ENCODE peak calls at places on chromosome 10, in four cellular contexts. One of them, this sample, is unnamed.

GRCh38 chr10:133104972-133105495 is 17.3 kb downstream of the ADGRA1 start:
- DNase-seq in sigmoid colon: no peak
- DNase-seq in breast epithelium: no peak
- DNase-seq in endothelial cell of umbilical vein: no peak
- DNase-seq in this sample: no peak

GRCh38 chr10:19629559-19629958 is 186.7 kb upstream of the PLXDC2 start:
- DNase-seq in sigmoid colon: peak; percentile 86
- DNase-seq in breast epithelium: peak; percentile 29
- DNase-seq in endothelial cell of umbilical vein: no peak
- DNase-seq in this sample: peak; percentile 27

GRCh38 chr10:6037422-6037821 is 24.7 kb downstream of the IL2RA start:
- DNase-seq in sigmoid colon: peak; percentile 10
- DNase-seq in breast epithelium: no peak
- DNase-seq in endothelial cell of umbilical vein: no peak
- DNase-seq in this sample: no peak

GRCh38 chr10:77640167-77640566 is 2.6 kb upstream of the KCNMA1 start:
- DNase-seq in sigmoid colon: no peak
- DNase-seq in breast epithelium: no peak
- DNase-seq in endothelial cell of umbilical vein: no peak
- DNase-seq in this sample: no peak

GRCh38 chr10:28217848-28218247 is 85.0 kb downstream of the MPP7 start:
- DNase-seq in sigmoid colon: no peak
- DNase-seq in breast epithelium: no peak
- DNase-seq in endothelial cell of umbilical vein: no peak
- DNase-seq in this sample: no peak

GRCh38 chr10:7185367-7185690 is 225.5 kb downstream of the SFMBT2 start:
- DNase-seq in sigmoid colon: no peak
- DNase-seq in breast epithelium: no peak
- DNase-seq in endothelial cell of umbilical vein: no peak
- DNase-seq in this sample: no peak

GRCh38 chr10:114499630-114500190 is 95.4 kb upstream of the AFAP1L2 start:
- DNase-seq in sigmoid colon: no peak
- DNase-seq in breast epithelium: no peak
- DNase-seq in endothelial cell of umbilical vein: no peak
- DNase-seq in this sample: peak; percentile 74

GRCh38 chr10:94546058-94546595 is 539 bp downstream of the HELLS start:
- DNase-seq in sigmoid colon: no peak
- DNase-seq in breast epithelium: no peak
- DNase-seq in endothelial cell of umbilical vein: peak; percentile 65
- DNase-seq in this sample: no peak

GRCh38 chr10:133567609-133568286 is 2.4 kb upstream of the SYCE1 start:
- DNase-seq in sigmoid colon: no peak
- DNase-seq in breast epithelium: no peak
- DNase-seq in endothelial cell of umbilical vein: no peak
- DNase-seq in this sample: no peak

GRCh38 chr10:13271552-13272163 is 28.2 kb downstream of the PHYH start:
- DNase-seq in sigmoid colon: no peak
- DNase-seq in breast epithelium: no peak
- DNase-seq in endothelial cell of umbilical vein: peak; percentile 14
- DNase-seq in this sample: peak; percentile 50

GRCh38 chr10:71040326-71040725 is 152.0 kb upstream of the PCBD1 start:
- DNase-seq in sigmoid colon: no peak
- DNase-seq in breast epithelium: no peak
- DNase-seq in endothelial cell of umbilical vein: no peak
- DNase-seq in this sample: no peak

GRCh38 chr10:47021850-47022249 is 110.6 kb downstream of the PTPN20 start:
- DNase-seq in sigmoid colon: no peak
- DNase-seq in breast epithelium: no peak
- DNase-seq in endothelial cell of umbilical vein: no peak
- DNase-seq in this sample: no peak

GRCh38 chr10:16952010-16952550 is 134.9 kb upstream of the RSU1 start:
- DNase-seq in sigmoid colon: no peak
- DNase-seq in breast epithelium: no peak
- DNase-seq in endothelial cell of umbilical vein: peak; percentile 89
- DNase-seq in this sample: no peak

GRCh38 chr10:17423641-17424186 is 30.7 kb downstream of the ST8SIA6 start:
- DNase-seq in sigmoid colon: no peak
- DNase-seq in breast epithelium: no peak
- DNase-seq in endothelial cell of umbilical vein: no peak
- DNase-seq in this sample: no peak

GRCh38 chr10:121559321-121559720 is 38.9 kb downstream of the FGFR2 start:
- DNase-seq in sigmoid colon: no peak
- DNase-seq in breast epithelium: no peak
- DNase-seq in endothelial cell of umbilical vein: no peak
- DNase-seq in this sample: no peak

GRCh38 chr10:110471566-110472139 is 26.1 kb upstream of the DUSP5 start:
- DNase-seq in sigmoid colon: no peak
- DNase-seq in breast epithelium: no peak
- DNase-seq in endothelial cell of umbilical vein: no peak
- DNase-seq in this sample: no peak

GRCh38 chr10:44958196-44958896 is 1.3 kb upstream of the RASSF4 start:
- DNase-seq in sigmoid colon: peak; percentile 66
- DNase-seq in breast epithelium: no peak
- DNase-seq in endothelial cell of umbilical vein: peak; percentile 47
- DNase-seq in this sample: no peak

GRCh38 chr10:114397651-114398145 is 6.6 kb downstream of the AFAP1L2 start:
- DNase-seq in sigmoid colon: peak; percentile 74
- DNase-seq in breast epithelium: no peak
- DNase-seq in endothelial cell of umbilical vein: no peak
- DNase-seq in this sample: no peak

GRCh38 chr10:60282771-60283353 is 106.8 kb downstream of the ANK3 start:
- DNase-seq in sigmoid colon: no peak
- DNase-seq in breast epithelium: no peak
- DNase-seq in endothelial cell of umbilical vein: peak; percentile 85
- DNase-seq in this sample: no peak

GRCh38 chr10:50585921-50586739 is 37.6 kb downstream of the SGMS1 start:
- DNase-seq in sigmoid colon: no peak
- DNase-seq in breast epithelium: no peak
- DNase-seq in endothelial cell of umbilical vein: peak; percentile 11
- DNase-seq in this sample: no peak

GRCh38 chr10:62961951-62962523 is 145.9 kb upstream of the EGR2 start:
- DNase-seq in sigmoid colon: no peak
- DNase-seq in breast epithelium: no peak
- DNase-seq in endothelial cell of umbilical vein: no peak
- DNase-seq in this sample: no peak

GRCh38 chr10:2831509-2831908 is 235.8 kb upstream of the PFKP start:
- DNase-seq in sigmoid colon: no peak
- DNase-seq in breast epithelium: no peak
- DNase-seq in endothelial cell of umbilical vein: no peak
- DNase-seq in this sample: no peak

GRCh38 chr10:126519992-126520391 is 131.7 kb upstream of the ADAM12 start:
- DNase-seq in sigmoid colon: no peak
- DNase-seq in breast epithelium: no peak
- DNase-seq in endothelial cell of umbilical vein: no peak
- DNase-seq in this sample: no peak

GRCh38 chr10:98316661-98317060 is 48.7 kb upstream of the LOXL4 start:
- DNase-seq in sigmoid colon: no peak
- DNase-seq in breast epithelium: no peak
- DNase-seq in endothelial cell of umbilical vein: peak; percentile 82
- DNase-seq in this sample: no peak

GRCh38 chr10:43892062-43892765 is 243.5 kb upstream of the ZNF32 start:
- DNase-seq in sigmoid colon: no peak
- DNase-seq in breast epithelium: no peak
- DNase-seq in endothelial cell of umbilical vein: no peak
- DNase-seq in this sample: no peak

GRCh38 chr10:52256832-52257691 is 57.0 kb upstream of the DKK1 start:
- DNase-seq in sigmoid colon: no peak
- DNase-seq in breast epithelium: no peak
- DNase-seq in endothelial cell of umbilical vein: no peak
- DNase-seq in this sample: no peak

GRCh38 chr10:68105820-68106219 is 3.5 kb upstream of the MYPN start:
- DNase-seq in sigmoid colon: no peak
- DNase-seq in breast epithelium: no peak
- DNase-seq in endothelial cell of umbilical vein: no peak
- DNase-seq in this sample: no peak

GRCh38 chr10:124065382-124066155 is 27.8 kb downstream of the CHST15 start:
- DNase-seq in sigmoid colon: no peak
- DNase-seq in breast epithelium: no peak
- DNase-seq in endothelial cell of umbilical vein: no peak
- DNase-seq in this sample: no peak

GRCh38 chr10:132904169-132904813 is 38.1 kb downstream of the CFAP46 start:
- DNase-seq in sigmoid colon: peak; percentile 49
- DNase-seq in breast epithelium: no peak
- DNase-seq in endothelial cell of umbilical vein: peak; percentile 33
- DNase-seq in this sample: peak; percentile 63

GRCh38 chr10:102645741-102646609 is 1.7 kb downstream of the TRIM8 start:
- DNase-seq in sigmoid colon: peak; percentile 97
- DNase-seq in breast epithelium: peak; percentile 84
- DNase-seq in endothelial cell of umbilical vein: peak; percentile 92
- DNase-seq in this sample: peak; percentile 84

GRCh38 chr10:116679351-116679750 is 58.6 kb downstream of the PNLIPRP2 start:
- DNase-seq in sigmoid colon: no peak
- DNase-seq in breast epithelium: no peak
- DNase-seq in endothelial cell of umbilical vein: no peak
- DNase-seq in this sample: no peak

GRCh38 chr10:95693668-95694534 is at the start of gene TCTN3:
- DNase-seq in sigmoid colon: peak; percentile 99
- DNase-seq in breast epithelium: peak; percentile 98
- DNase-seq in endothelial cell of umbilical vein: peak; percentile 100
- DNase-seq in this sample: peak; percentile 97

GRCh38 chr10:95683966-95684365 is 9.8 kb downstream of the TCTN3 start:
- DNase-seq in sigmoid colon: no peak
- DNase-seq in breast epithelium: no peak
- DNase-seq in endothelial cell of umbilical vein: no peak
- DNase-seq in this sample: no peak

GRCh38 chr10:95693331-95693667 is 428 bp downstream of the TCTN3 start:
- DNase-seq in sigmoid colon: no peak
- DNase-seq in breast epithelium: no peak
- DNase-seq in endothelial cell of umbilical vein: no peak
- DNase-seq in this sample: no peak

GRCh38 chr10:95688648-95689047 is 5.1 kb downstream of the TCTN3 start:
- DNase-seq in sigmoid colon: no peak
- DNase-seq in breast epithelium: no peak
- DNase-seq in endothelial cell of umbilical vein: no peak
- DNase-seq in this sample: no peak
- H3K36me3 ChIP-seq in sigmoid colon: peaks cover 14% of the 10 kb centered on the region
- H3K36me3 ChIP-seq in breast epithelium: no peaks in the 10 kb centered on the region
- H3K36me3 ChIP-seq in endothelial cell of umbilical vein: peaks cover 9% of the 10 kb centered on the region
- H3K36me3 ChIP-seq in this sample: peaks cover 69% of the 10 kb centered on the region

GRCh38 chr10:96374004-96374403 is 15.2 kb upstream of the OPALIN start:
- DNase-seq in sigmoid colon: no peak
- DNase-seq in breast epithelium: no peak
- DNase-seq in endothelial cell of umbilical vein: no peak
- DNase-seq in this sample: no peak

GRCh38 chr10:96374639-96374984 is 15.8 kb upstream of the OPALIN start:
- DNase-seq in sigmoid colon: no peak
- DNase-seq in breast epithelium: no peak
- DNase-seq in endothelial cell of umbilical vein: no peak
- DNase-seq in this sample: no peak

GRCh38 chr10:96377816-96378294 is 19.1 kb upstream of the OPALIN start:
- DNase-seq in sigmoid colon: peak; percentile 97
- DNase-seq in breast epithelium: no peak
- DNase-seq in endothelial cell of umbilical vein: no peak
- DNase-seq in this sample: no peak

GRCh38 chr10:96376483-96376882 is 17.7 kb upstream of the OPALIN start:
- DNase-seq in sigmoid colon: no peak
- DNase-seq in breast epithelium: no peak
- DNase-seq in endothelial cell of umbilical vein: no peak
- DNase-seq in this sample: no peak

GRCh38 chr10:96374985-96375830 is 16.4 kb upstream of the OPALIN start:
- DNase-seq in sigmoid colon: peak; percentile 93
- DNase-seq in breast epithelium: peak; percentile 67
- DNase-seq in endothelial cell of umbilical vein: peak; percentile 90
- DNase-seq in this sample: peak; percentile 88
- TF ChIP-seq POLR2AphosphoS5 in sigmoid colon: peak; percentile 43
- TF ChIP-seq POLR2AphosphoS5 in breast epithelium: peak; percentile 23
- TF ChIP-seq POLR2AphosphoS5 in endothelial cell of umbilical vein: no peak
- TF ChIP-seq POLR2AphosphoS5 in this sample: no peak

DNA sequence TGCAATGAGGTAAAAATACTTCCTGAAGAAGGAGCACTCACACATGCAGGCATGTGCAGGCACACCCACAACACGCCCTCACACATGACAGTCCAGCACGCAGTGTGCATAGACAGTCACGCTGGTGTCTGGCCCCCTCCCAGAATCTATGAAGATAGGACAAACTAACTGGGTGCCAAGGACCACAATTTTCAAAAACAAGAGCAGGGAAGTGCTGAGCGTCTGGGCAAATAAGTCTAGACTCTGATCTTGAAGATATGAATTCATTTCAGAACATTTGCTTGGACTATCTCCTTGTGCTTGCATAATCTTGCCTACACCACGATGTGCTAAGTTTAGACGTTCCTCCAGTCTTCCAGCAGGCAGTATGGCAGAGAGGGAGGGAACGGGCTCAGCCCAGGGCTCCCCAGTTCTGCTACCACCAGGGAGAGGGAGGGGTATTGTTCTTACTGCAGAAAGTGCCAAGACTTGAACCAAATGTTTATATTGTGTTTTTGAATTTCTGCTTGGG is 276.5 kb upstream of the KLF6 start:
- DNase-seq in sigmoid colon: peak; percentile 91
- DNase-seq in breast epithelium: peak; percentile 46
- DNase-seq in endothelial cell of umbilical vein: no peak
- DNase-seq in this sample: no peak
- TF ChIP-seq POLR2A in sigmoid colon: no peak
- TF ChIP-seq POLR2A in breast epithelium: no peak
- TF ChIP-seq POLR2A in endothelial cell of umbilical vein: no peak
- TF ChIP-seq POLR2A in this sample: no peak

GRCh38 chr10:128095753-128096469 is 30.3 kb downstream of the MKI67 start:
- DNase-seq in sigmoid colon: no peak
- DNase-seq in breast epithelium: no peak
- DNase-seq in endothelial cell of umbilical vein: no peak
- DNase-seq in this sample: no peak

GRCh38 chr10:128095023-128095752 is 31.0 kb downstream of the MKI67 start:
- DNase-seq in sigmoid colon: no peak
- DNase-seq in breast epithelium: no peak
- DNase-seq in endothelial cell of umbilical vein: no peak
- DNase-seq in this sample: no peak

GRCh38 chr10:128098631-128099030 is 27.6 kb downstream of the MKI67 start:
- DNase-seq in sigmoid colon: no peak
- DNase-seq in breast epithelium: no peak
- DNase-seq in endothelial cell of umbilical vein: no peak
- DNase-seq in this sample: no peak

GRCh38 chr10:128097783-128098182 is 28.4 kb downstream of the MKI67 start:
- DNase-seq in sigmoid colon: no peak
- DNase-seq in breast epithelium: no peak
- DNase-seq in endothelial cell of umbilical vein: no peak
- DNase-seq in this sample: no peak

DNA sequence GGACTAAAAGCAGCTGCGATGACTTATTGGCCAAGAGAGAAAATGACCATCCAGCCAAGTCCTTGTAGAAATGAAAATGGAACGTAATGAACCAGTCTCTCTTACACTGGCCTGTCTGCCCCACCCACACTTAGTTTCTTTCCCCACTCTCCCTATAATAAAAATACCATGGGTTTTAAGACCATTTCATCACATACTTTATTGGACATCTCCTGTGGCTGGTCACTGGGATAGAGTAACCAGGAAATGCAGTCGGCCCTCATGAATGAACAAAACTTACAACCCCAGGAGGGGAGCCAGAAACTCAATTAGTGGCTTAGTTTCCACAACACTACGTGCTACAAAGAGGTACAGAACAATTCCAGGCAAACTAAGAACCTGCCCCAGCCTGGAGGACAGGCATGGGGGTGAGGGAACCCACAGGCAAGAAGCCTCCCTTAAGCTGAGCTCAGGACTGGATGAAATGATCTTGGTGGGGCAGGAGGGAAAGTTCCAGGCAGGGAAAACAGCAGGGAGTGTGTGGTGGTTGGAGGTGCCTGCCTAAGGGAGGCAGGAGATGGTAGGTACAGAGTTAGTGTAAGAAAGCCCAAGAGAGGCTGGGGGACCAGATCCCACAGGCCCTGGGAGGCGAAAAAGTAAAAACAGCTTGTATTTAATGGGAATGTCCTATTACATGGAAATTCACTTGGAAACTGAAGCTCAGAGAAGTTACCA is 29.6 kb downstream of the MKI67 start:
- DNase-seq in sigmoid colon: no peak
- DNase-seq in breast epithelium: no peak
- DNase-seq in endothelial cell of umbilical vein: no peak
- DNase-seq in this sample: no peak
- H3K36me3 ChIP-seq in sigmoid colon: no peaks in the 10 kb centered on the region
- H3K36me3 ChIP-seq in breast epithelium: no peaks in the 10 kb centered on the region
- H3K36me3 ChIP-seq in endothelial cell of umbilical vein: no peaks in the 10 kb centered on the region
- H3K36me3 ChIP-seq in this sample: peaks cover 19% of the 10 kb centered on the region

This sample was measured in stomach.